ENCODE peak calls at places on chromosomes 13 and 19, in nine cellular contexts. I is hepatocyte, X is IMR-90, Y is keratinocyte, H is WERI-Rb-1, U is A549, O is cardiac muscle cell, N is mammary epithelial cell, P is epithelial cell of proximal tubule. V is an unnamed sample.

GRCh38 chr13:86446311-86446710 is 647.1 kb upstream of the SLITRK6 start:
- DNase-seq in I (no peak), Y (no peak), P (no peak), H (no peak), O (peak; percentile 22), X (peak; percentile 13), U (peak; percentile 87), N (no peak), V (no peak)

GRCh38 chr13:111216166-111216960 is 101.3 kb downstream of the ARHGEF7 start:
- DNase-seq in U (peak; percentile 20), O (peak; percentile 38), P (no peak), Y (no peak), I (peak; percentile 60), H (peak; percentile 73), N (no peak), X (peak; percentile 27), V (no peak)

GRCh38 chr19:46173886-46174475 is 25.9 kb downstream of the IGFL2 start:
- DNase-seq in H (no peak), U (no peak), O (no peak), I (no peak), X (no peak), N (no peak), Y (no peak), P (no peak), V (no peak)

GRCh38 chr13:73158851-73159250 is 100.0 kb downstream of the KLF5 start:
- DNase-seq in U (peak; percentile 46), N (peak; percentile 56), I (no peak), X (peak; percentile 75), P (peak; percentile 68), Y (peak; percentile 30), O (peak; percentile 49), H (no peak), V (no peak)

GRCh38 chr19:45526143-45526542 is 18.9 kb downstream of the VASP start:
- DNase-seq in Y (no peak), I (peak; percentile 75), H (peak; percentile 83), X (peak; percentile 55), O (peak; percentile 70), N (peak; percentile 55), P (no peak), U (peak; percentile 86), V (no peak)

GRCh38 chr19:56751078-56751489 is 79.5 kb upstream of the ZNF835 start:
- DNase-seq in N (no peak), U (no peak), Y (no peak), P (no peak), X (no peak), I (no peak), H (no peak), O (peak; percentile 4), V (no peak)

GRCh38 chr13:30872685-30873443 is 33.2 kb upstream of the MEDAG start:
- DNase-seq in U (no peak), O (peak; percentile 91), X (peak; percentile 94), I (peak; percentile 81), N (peak; percentile 35), H (no peak), P (peak; percentile 32), Y (no peak), V (peak; percentile 85)

GRCh38 chr13:105527127-105527526 is 1008.3 kb downstream of the EFNB2 start:
- DNase-seq in H (no peak), N (no peak), U (no peak), P (no peak), I (no peak), O (no peak), Y (no peak), X (no peak), V (no peak)

GRCh38 chr13:99176309-99177276 is 24.1 kb upstream of the UBAC2 start:
- DNase-seq in X (peak; percentile 43), O (peak; percentile 65), N (peak; percentile 44), H (peak; percentile 94), I (peak; percentile 83), P (no peak), Y (no peak), U (peak; percentile 59), V (no peak)

GRCh38 chr13:95704510-95704909 is 27.6 kb downstream of the DNAJC3 start:
- DNase-seq in Y (no peak), X (no peak), I (no peak), H (no peak), P (no peak), U (peak; percentile 22), O (peak; percentile 23), N (no peak), V (no peak)
- TF ChIP-seq CTCF in Y (peak; percentile 24), X (no peak), I (peak; percentile 4), H (peak; percentile 66), P (peak; percentile 50), U (peak; percentile 27), O (peak; percentile 30), N (peak; percentile 39), V (no peak)

GRCh38 chr13:71797487-71797886 is 69.5 kb downstream of the DACH1 start:
- DNase-seq in H (no peak), Y (no peak), X (no peak), O (no peak), I (no peak), N (no peak), P (no peak), U (no peak), V (no peak)

GRCh38 chr13:71798723-71799122 is 68.3 kb downstream of the DACH1 start:
- DNase-seq in O (no peak), Y (no peak), P (no peak), H (no peak), I (no peak), X (no peak), N (no peak), U (no peak), V (no peak)

GRCh38 chr13:71801781-71802180 is 65.2 kb downstream of the DACH1 start:
- DNase-seq in O (no peak), N (no peak), Y (no peak), I (no peak), P (no peak), X (no peak), H (peak; percentile 68), U (no peak), V (no peak)

GRCh38 chr13:71801165-71801564 is 65.8 kb downstream of the DACH1 start:
- DNase-seq in I (no peak), O (no peak), H (no peak), N (no peak), P (no peak), X (no peak), Y (no peak), U (no peak), V (no peak)

GRCh38 chr13:71799320-71799719 is 67.7 kb downstream of the DACH1 start:
- DNase-seq in X (no peak), P (no peak), I (no peak), H (no peak), O (no peak), N (no peak), Y (no peak), U (no peak), V (no peak)
- TF ChIP-seq CTCF in X (no peak), P (no peak), I (no peak), H (no peak), O (no peak), N (no peak), Y (no peak), U (no peak), V (no peak)

GRCh38 chr19:38675611-38676010 is 28.2 kb downstream of the ACTN4 start:
- DNase-seq in O (no peak), U (no peak), P (no peak), N (no peak), H (no peak), I (peak; percentile 32), X (no peak), Y (no peak), V (no peak)

GRCh38 chr19:38678217-38678890 is 30.9 kb downstream of the ACTN4 start:
- DNase-seq in Y (no peak), X (no peak), O (no peak), H (no peak), U (no peak), N (no peak), I (no peak), P (no peak), V (no peak)

GRCh38 chr19:38674388-38675133 is 27.1 kb downstream of the ACTN4 start:
- DNase-seq in X (peak; percentile 49), H (no peak), O (no peak), Y (no peak), I (peak; percentile 57), P (no peak), N (peak; percentile 99), U (no peak), V (no peak)

GRCh38 chr19:38676878-38677646 is 29.6 kb downstream of the ACTN4 start:
- DNase-seq in X (no peak), U (no peak), H (no peak), P (no peak), N (no peak), I (no peak), Y (no peak), O (no peak), V (no peak)

DNA sequence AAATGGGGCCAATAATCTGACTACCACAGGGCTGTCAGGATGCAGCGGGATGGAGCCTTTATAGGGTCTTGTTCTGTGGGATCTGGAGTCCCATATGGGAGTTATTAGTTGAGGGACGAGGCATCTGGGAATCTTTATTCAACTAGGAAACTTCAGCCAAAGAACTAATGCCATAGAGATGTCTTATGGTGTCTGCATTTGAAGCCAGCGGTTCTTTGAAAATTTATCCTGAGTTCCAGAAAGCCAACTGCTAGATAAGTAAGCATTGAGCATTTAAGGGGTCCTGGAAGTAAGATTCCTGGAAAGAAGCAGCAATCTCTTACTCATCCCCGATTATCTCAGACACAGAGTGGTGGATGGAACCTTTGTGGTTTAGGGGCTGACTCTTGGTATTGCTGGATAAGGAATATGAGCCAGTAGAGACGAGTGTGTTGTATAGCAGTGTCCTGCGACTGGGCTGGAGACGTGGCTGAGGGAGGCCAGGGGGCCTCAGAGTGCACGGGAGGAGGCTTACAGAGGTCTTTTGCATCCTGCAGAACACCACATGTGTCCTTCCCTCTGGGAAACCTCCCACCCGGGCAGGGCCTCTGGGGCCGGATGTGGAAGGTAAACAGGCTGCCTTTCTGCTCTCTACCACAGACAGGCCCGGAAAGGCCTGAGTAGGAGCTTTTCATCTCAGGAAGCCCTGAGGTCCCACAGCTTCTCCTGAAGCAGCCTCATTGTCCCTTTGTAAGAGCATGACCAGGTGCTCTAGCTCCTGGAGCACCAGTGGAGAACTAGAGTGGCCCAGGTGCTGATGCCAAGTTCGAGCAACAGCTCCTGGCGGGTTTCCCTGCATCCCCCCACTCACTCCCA is 28.8 kb downstream of the ACTN4 start:
- DNase-seq in Y (no peak), O (peak; percentile 77), P (no peak), X (peak; percentile 78), N (peak; percentile 66), I (peak; percentile 77), U (no peak), H (no peak), V (no peak)
- TF ChIP-seq CTCF in Y (no peak), O (no peak), P (no peak), X (no peak), N (no peak), I (no peak), U (no peak), H (no peak), V (no peak)

DNA sequence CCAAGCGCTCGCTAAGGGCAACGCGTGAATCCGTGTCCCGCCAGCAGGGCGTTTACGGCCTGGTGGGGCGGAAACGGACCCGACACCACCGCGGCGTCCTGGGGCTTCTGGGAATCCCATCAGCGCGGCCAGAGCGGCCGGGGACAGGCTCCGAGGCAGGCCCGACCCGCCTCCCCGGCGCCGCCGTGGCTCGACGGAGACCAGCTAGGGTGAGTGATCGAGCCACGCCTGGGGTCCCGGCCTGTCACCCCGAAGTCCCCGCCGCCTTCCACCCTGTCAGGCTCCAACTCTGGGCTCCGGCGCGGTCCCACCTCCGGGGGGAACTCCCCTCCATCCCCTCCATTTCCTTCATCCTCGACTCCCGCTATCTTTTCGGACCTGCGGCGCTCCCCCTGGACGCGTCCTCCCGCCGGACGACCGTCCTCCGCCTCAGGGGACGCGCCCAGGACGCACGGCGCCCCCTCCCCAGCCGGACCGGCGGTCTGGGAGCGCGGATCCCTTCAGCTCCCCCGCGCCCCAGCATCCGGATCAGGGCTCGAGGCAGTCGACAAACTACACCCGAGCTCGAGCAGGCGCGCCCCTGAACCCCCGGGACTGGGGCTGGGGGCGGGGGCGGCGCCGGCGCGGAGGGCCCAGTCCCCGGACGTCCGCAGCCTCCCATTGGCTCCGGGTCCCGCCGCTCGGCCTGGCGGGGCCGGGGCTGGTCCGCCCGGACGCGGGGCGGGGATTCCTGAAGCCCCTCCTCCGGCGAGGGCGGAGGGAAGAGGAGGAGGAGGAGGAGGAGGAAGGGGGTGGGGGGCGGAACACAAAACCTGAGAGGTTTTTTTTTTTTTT is 643 bp upstream of the BICRA start:
- DNase-seq in H (peak; percentile 92), X (peak; percentile 90), I (peak; percentile 98), P (no peak), U (peak; percentile 94), Y (no peak), N (peak; percentile 94), O (peak; percentile 97), V (peak; percentile 93)
- TF ChIP-seq CTCF in H (peak; percentile 2), X (peak; percentile 30), I (peak; percentile 21), P (peak; percentile 28), U (no peak), Y (peak; percentile 38), N (peak; percentile 28), O (no peak), V (no peak)